ENCODE peak calls at places on chromosomes 1 and 21, in eight cellular contexts. U, L, K, B, E, X, W and F are unnamed samples.

GRCh38 chr21:34926784-34927548 is 122.1 kb downstream of the RUNX1 start:
- DNase-seq in U (no peak), L (no peak), K (peak), B (no peak), E (no peak), X (no peak), W (no peak), F (no peak)

GRCh38 chr1:210132582-210132981 is 100.0 kb upstream of the SERTAD4 start:
- DNase-seq in U (peak), L (no peak), K (peak), B (no peak), E (no peak), X (no peak), W (no peak), F (no peak)

GRCh38 chr1:114342376-114342775 is 168.6 kb downstream of the TRIM33 start:
- DNase-seq in U (no peak), L (no peak), K (no peak), B (no peak), E (no peak), X (no peak), W (no peak), F (peak)

GRCh38 chr1:27342778-27343638 is 1.2 kb downstream of the SYTL1 start:
- DNase-seq in U (peak), L (peak), K (no peak), B (no peak), E (peak), X (no peak), W (no peak), F (peak)

GRCh38 chr1:109759513-109760334 is 4.0 kb downstream of the EPS8L3 start:
- DNase-seq in U (no peak), L (no peak), K (no peak), B (no peak), E (no peak), X (no peak), W (no peak), F (no peak)

GRCh38 chr1:10399487-10399917 is 638 bp downstream of the PGD start:
- DNase-seq in U (peak), L (no peak), K (no peak), B (no peak), E (no peak), X (peak), W (no peak), F (peak)

GRCh38 chr1:200526709-200527612 is 93.6 kb downstream of the KIF14 start:
- DNase-seq in U (no peak), L (peak), K (peak), B (no peak), E (peak), X (no peak), W (no peak), F (no peak)

GRCh38 chr1:65431111-65431705 is 10.7 kb downstream of the LEPR start:
- DNase-seq in U (no peak), L (peak), K (peak), B (no peak), E (no peak), X (no peak), W (no peak), F (no peak)

GRCh38 chr1:205188132-205188531 is 23.4 kb downstream of the DSTYK start:
- DNase-seq in U (no peak), L (no peak), K (no peak), B (no peak), E (no peak), X (no peak), W (no peak), F (no peak)

GRCh38 chr1:41739061-41739955 is 179.4 kb downstream of the HIVEP3 start:
- DNase-seq in U (peak), L (no peak), K (peak), B (no peak), E (peak), X (peak), W (no peak), F (no peak)

GRCh38 chr1:33996281-33996680 is 132.4 kb downstream of the HMGB4 start:
- DNase-seq in U (no peak), L (no peak), K (no peak), B (no peak), E (no peak), X (no peak), W (no peak), F (no peak)

GRCh38 chr1:19645544-19646252 is 1.6 kb downstream of the NBL1 start:
- DNase-seq in U (no peak), L (no peak), K (no peak), B (no peak), E (no peak), X (no peak), W (no peak), F (no peak)

GRCh38 chr21:42060166-42060565 is 11.0 kb upstream of the UMODL1 start:
- DNase-seq in U (no peak), L (no peak), K (no peak), B (no peak), E (no peak), X (no peak), W (no peak), F (no peak)

GRCh38 chr1:168636642-168637111 is 60.3 kb downstream of the XCL1 start:
- DNase-seq in U (peak), L (no peak), K (peak), B (no peak), E (no peak), X (no peak), W (peak), F (no peak)

GRCh38 chr1:110787328-110788071 is 85.4 kb upstream of the CD53 start:
- DNase-seq in U (no peak), L (no peak), K (no peak), B (no peak), E (peak), X (no peak), W (no peak), F (peak)

GRCh38 chr1:108830119-108831008 is 26.5 kb downstream of the AKNAD1 start:
- DNase-seq in U (peak), L (no peak), K (peak), B (peak), E (no peak), X (peak), W (peak), F (no peak)

GRCh38 chr21:18369115-18369514 is 34.5 kb downstream of the TMPRSS15 start:
- DNase-seq in U (no peak), L (peak), K (peak), B (no peak), E (no peak), X (no peak), W (no peak), F (no peak)

GRCh38 chr1:27398405-27399149 is 6.2 kb downstream of the GPR3 start:
- DNase-seq in U (no peak), L (no peak), K (no peak), B (no peak), E (no peak), X (no peak), W (no peak), F (no peak)

GRCh38 chr1:154445040-154445472 is 39.9 kb downstream of the IL6R start:
- DNase-seq in U (peak), L (no peak), K (peak), B (peak), E (peak), X (no peak), W (no peak), F (peak)

GRCh38 chr21:45147473-45148315 is 73.3 kb downstream of the ADARB1 start:
- DNase-seq in U (peak), L (no peak), K (no peak), B (no peak), E (no peak), X (no peak), W (no peak), F (no peak)

GRCh38 chr1:227317541-227318002 is 720 bp downstream of the CDC42BPA start:
- DNase-seq in U (peak), L (peak), K (peak), B (peak), E (no peak), X (no peak), W (no peak), F (no peak)

GRCh38 chr1:40476924-40477679 is at the start of gene ZFP69:
- DNase-seq in U (peak), L (peak), K (no peak), B (peak), E (peak), X (peak), W (no peak), F (peak)

GRCh38 chr1:225467193-225468020 is 39.6 kb upstream of the LBR start:
- DNase-seq in U (no peak), L (no peak), K (peak), B (no peak), E (peak), X (peak), W (no peak), F (peak)

GRCh38 chr1:206723500-206724472 is 39.1 kb downstream of the MAPKAPK2 start:
- DNase-seq in U (peak), L (no peak), K (peak), B (no peak), E (no peak), X (peak), W (peak), F (no peak)

GRCh38 chr1:31764307-31765040 is at the start of gene ADGRB2:
- DNase-seq in U (no peak), L (peak), K (no peak), B (peak), E (no peak), X (peak), W (no peak), F (no peak)

GRCh38 chr1:37862330-37862729 is 2.9 kb upstream of the MTF1 start:
- DNase-seq in U (peak), L (no peak), K (no peak), B (no peak), E (no peak), X (no peak), W (no peak), F (no peak)

GRCh38 chr1:58901008-58901407 is 117.2 kb upstream of the JUN start:
- DNase-seq in U (no peak), L (no peak), K (no peak), B (no peak), E (no peak), X (no peak), W (no peak), F (no peak)

GRCh38 chr1:66464802-66465201 is 69.2 kb upstream of the SGIP1 start:
- DNase-seq in U (peak), L (no peak), K (peak), B (no peak), E (no peak), X (no peak), W (peak), F (no peak)

GRCh38 chr1:168096296-168097165 is 40.2 kb downstream of the GPR161 start:
- DNase-seq in U (no peak), L (no peak), K (no peak), B (no peak), E (no peak), X (no peak), W (no peak), F (no peak)

GRCh38 chr21:45334591-45335081 is 46.9 kb upstream of the POFUT2 start:
- DNase-seq in U (no peak), L (no peak), K (no peak), B (no peak), E (no peak), X (no peak), W (no peak), F (no peak)

GRCh38 chr1:175742790-175743459 is 470 bp downstream of the TNR start:
- DNase-seq in U (peak), L (peak), K (peak), B (no peak), E (no peak), X (no peak), W (no peak), F (no peak)

GRCh38 chr1:247180581-247180980 is 8.8 kb upstream of the ZNF124 start:
- DNase-seq in U (no peak), L (no peak), K (no peak), B (no peak), E (no peak), X (no peak), W (no peak), F (no peak)

GRCh38 chr1:178784131-178784536 is 59.1 kb downstream of the RALGPS2 start:
- DNase-seq in U (no peak), L (no peak), K (no peak), B (no peak), E (no peak), X (no peak), W (no peak), F (no peak)

GRCh38 chr1:1364266-1364665 is 5.9 kb upstream of the MXRA8 start:
- DNase-seq in U (no peak), L (no peak), K (no peak), B (no peak), E (no peak), X (peak), W (no peak), F (no peak)

GRCh38 chr1:15945832-15946448 is 30.0 kb downstream of the ZBTB17 start:
- DNase-seq in U (no peak), L (no peak), K (no peak), B (no peak), E (no peak), X (no peak), W (no peak), F (no peak)

GRCh38 chr1:97396463-97396862 is 524.4 kb downstream of the DPYD start:
- DNase-seq in U (no peak), L (no peak), K (no peak), B (no peak), E (no peak), X (no peak), W (no peak), F (no peak)

GRCh38 chr21:15121655-15122120 is 56.9 kb upstream of the NRIP1 start:
- DNase-seq in U (peak), L (no peak), K (no peak), B (no peak), E (no peak), X (peak), W (no peak), F (no peak)